ENCODE peak calls at places on chromosomes 4 and X, in ten cellular contexts. P is stimulated activated CD8-positive, alpha-beta memory T cell treated with anti-CD3 and anti-CD28 coated beads, Interleukin-12 subunit alpha, Interleukin-12 subunit beta, amount 100 ng/mL, for 4 hours; H is nucleus accumbens; U is CD8-positive, alpha-beta T cell; G is naive B cell; C is activated CD4-positive, alpha-beta memory T cell treated with anti-CD3 and anti-CD28 coated beads, Interleukin-2, amount 10 ng/mL, durations not matched to agents 7 days and 5 days; R is fibroblast of villous mesenchyme; T is Daoy; K is RWPE2; V is SK-N-DZ. D is an unnamed sample.
A peak's percentile ranks its signal among the peaks of the same experiment; 100 is the strongest.

GRCh38 chr4:139768913-139769312 is 103.3 kb downstream of the MGST2 start:
- DNase-seq in C (no peak), T (no peak), P (no peak), V (no peak), G (no peak), K (no peak), U (no peak), H (no peak), R (no peak), D (no peak)

GRCh38 chr4:164440196-164440595 is 313.7 kb upstream of the SMIM31 start:
- DNase-seq in R (no peak), U (no peak), H (no peak), V (no peak), G (no peak), K (no peak), C (no peak), P (no peak), T (peak; percentile 66), D (peak; percentile 87)

GRCh38 chr4:4270529-4270928 is 19.4 kb downstream of the LYAR start:
- DNase-seq in C (no peak), G (no peak), T (peak; percentile 25), R (no peak), V (no peak), U (no peak), P (no peak), K (no peak), H (no peak), D (no peak)

GRCh38 chr4:34720563-34720962 is 1523.8 kb downstream of the ARAP2 start:
- DNase-seq in R (peak; percentile 54), U (no peak), G (no peak), K (no peak), H (no peak), T (peak; percentile 3), P (no peak), V (peak; percentile 50), C (no peak), D (peak; percentile 58)

GRCh38 chr4:137310156-137310555 is 222.1 kb downstream of the PCDH18 start:
- DNase-seq in R (peak; percentile 18), C (no peak), H (no peak), P (no peak), K (no peak), G (no peak), U (no peak), T (peak; percentile 9), V (no peak), D (no peak)

GRCh38 chrX:148466292-148466691 is 34.1 kb upstream of the AFF2 start:
- DNase-seq in P (no peak), G (no peak), V (no peak), R (no peak), U (no peak), C (no peak), H (no peak), T (no peak), K (no peak), D (no peak)

GRCh38 chrX:133681897-133682296 is 266.6 kb upstream of the GPC4 start:
- DNase-seq in K (no peak), V (no peak), C (no peak), G (no peak), H (no peak), T (no peak), U (no peak), P (no peak), R (no peak), D (no peak)

GRCh38 chrX:13898084-13898483 is 81.2 kb upstream of the GPM6B start:
- DNase-seq in P (no peak), K (no peak), C (no peak), G (no peak), U (no peak), T (peak; percentile 3), V (peak; percentile 8), H (no peak), R (peak; percentile 19), D (no peak)

GRCh38 chrX:114976321-114976720 is 41.1 kb downstream of the IL13RA2 start:
- DNase-seq in V (no peak), G (no peak), R (peak; percentile 30), C (no peak), K (no peak), H (no peak), T (no peak), P (no peak), U (no peak), D (no peak)

GRCh38 chrX:83108278-83108677 is 399.8 kb upstream of the POU3F4 start:
- DNase-seq in K (no peak), P (no peak), C (no peak), G (no peak), T (no peak), H (no peak), V (no peak), R (no peak), U (no peak), D (no peak)

GRCh38 chr4:7063362-7063761 is 4.5 kb downstream of the GRPEL1 start:
- DNase-seq in R (no peak), P (no peak), V (no peak), U (no peak), H (no peak), T (no peak), C (no peak), G (no peak), K (no peak), D (no peak)

GRCh38 chr4:86302242-86302641 is 57.6 kb downstream of the MAPK10 start:
- DNase-seq in H (peak; percentile 12), V (peak; percentile 11), R (peak; percentile 26), T (peak; percentile 2), K (no peak), C (no peak), G (no peak), U (no peak), P (no peak), D (no peak)

GRCh38 chrX:140502491-140503229 is 2.2 kb downstream of the SOX3 start:
- DNase-seq in V (no peak), H (no peak), C (no peak), P (no peak), G (no peak), U (no peak), T (peak; percentile 21), R (no peak), K (no peak), D (no peak)

GRCh38 chr4:30642520-30642919 is 77.6 kb upstream of the PCDH7 start:
- DNase-seq in C (no peak), H (no peak), P (no peak), U (no peak), T (no peak), K (no peak), V (no peak), G (no peak), R (no peak), D (no peak)

GRCh38 chrX:72128881-72129280 is 2.8 kb downstream of the RTL5 start:
- DNase-seq in C (no peak), R (no peak), T (peak; percentile 15), V (peak; percentile 52), P (no peak), H (no peak), K (no peak), G (peak; percentile 29), U (no peak), D (no peak)

GRCh38 chr4:124118061-124118460 is 594.5 kb downstream of the ANKRD50 start:
- DNase-seq in H (no peak), C (no peak), R (no peak), K (no peak), T (no peak), P (no peak), U (no peak), G (no peak), V (no peak), D (no peak)

GRCh38 chr4:20723019-20723418 is 22.8 kb downstream of the PACRGL start:
- DNase-seq in V (no peak), C (no peak), T (no peak), K (no peak), H (no peak), G (no peak), P (no peak), R (peak; percentile 6), U (no peak), D (no peak)

GRCh38 chr4:31175242-31175910 is 455.2 kb downstream of the PCDH7 start:
- DNase-seq in G (no peak), R (no peak), P (no peak), T (no peak), V (no peak), H (no peak), C (no peak), K (no peak), U (no peak), D (no peak)

GRCh38 chr4:151798678-151799416 is 38.0 kb upstream of the GATB start:
- DNase-seq in T (no peak), C (no peak), H (no peak), U (no peak), V (no peak), R (no peak), K (no peak), G (no peak), P (no peak), D (no peak)

GRCh38 chrX:40176979-40177430 is 79.2 kb upstream of the BCOR start:
- DNase-seq in K (no peak), T (peak; percentile 19), G (peak; percentile 40), P (no peak), H (no peak), C (no peak), V (peak; percentile 49), U (no peak), R (peak; percentile 4), D (no peak)

GRCh38 chrX:84340981-84341380 is 153.0 kb upstream of the RPS6KA6 start:
- DNase-seq in P (no peak), G (no peak), H (no peak), U (no peak), V (no peak), K (no peak), C (no peak), T (no peak), R (peak; percentile 2), D (no peak)

GRCh38 chrX:39777623-39778025 is 320.1 kb downstream of the BCOR start:
- DNase-seq in G (no peak), R (no peak), T (no peak), V (no peak), H (no peak), K (no peak), U (no peak), C (peak; percentile 20), P (no peak), D (no peak)

GRCh38 chr4:104971458-104971857 is 175.2 kb upstream of the TET2 start:
- DNase-seq in C (no peak), V (no peak), U (no peak), K (no peak), T (no peak), H (no peak), G (no peak), P (no peak), R (no peak), D (no peak)

GRCh38 chr4:42641155-42641554 is 15.8 kb downstream of the ATP8A1 start:
- DNase-seq in G (no peak), P (no peak), T (no peak), K (no peak), U (no peak), R (no peak), C (no peak), H (no peak), V (no peak), D (no peak)

GRCh38 chrX:67599532-67599931 is 55.7 kb downstream of the AR start:
- DNase-seq in V (no peak), C (no peak), R (no peak), K (no peak), G (no peak), H (no peak), T (no peak), U (no peak), P (no peak), D (no peak)

GRCh38 chr4:15848191-15848842 is 70.2 kb downstream of the CD38 start:
- DNase-seq in U (no peak), R (no peak), G (no peak), K (no peak), T (peak; percentile 22), P (no peak), C (no peak), V (no peak), H (no peak), D (no peak)

GRCh38 chrX:77936299-77936698 is 25.8 kb downstream of the ATP7A start:
- DNase-seq in U (no peak), V (no peak), H (no peak), C (no peak), T (no peak), R (no peak), K (no peak), P (no peak), G (no peak), D (no peak)

GRCh38 chrX:140821280-140821679 is 111.7 kb downstream of the LINC00632 start:
- DNase-seq in C (no peak), V (no peak), T (no peak), K (no peak), P (no peak), R (no peak), H (no peak), U (no peak), G (no peak), D (no peak)